ENCODE peak calls at places on chromosome 13, in four cellular contexts. Z, A, V and E are unnamed samples.

GRCh38 chr13:40315416-40316064 is 350.9 kb downstream of the FOXO1 start:
- DNase-seq in Z (no peak), A (peak), V (no peak), E (peak)

GRCh38 chr13:83216521-83217245 is 665.6 kb downstream of the SLITRK1 start:
- DNase-seq in Z (peak), A (no peak), V (no peak), E (no peak)

GRCh38 chr13:79352107-79352506 is 53.9 kb downstream of the RBM26 start:
- DNase-seq in Z (peak), A (no peak), V (no peak), E (no peak)

GRCh38 chr13:27775943-27776342 is 16.3 kb upstream of the GSX1 start:
- DNase-seq in Z (no peak), A (no peak), V (no peak), E (no peak)

GRCh38 chr13:27182844-27183497 is 11.4 kb upstream of the USP12 start:
- DNase-seq in Z (peak), A (peak), V (no peak), E (peak)

GRCh38 chr13:36981156-36981743 is 17.9 kb downstream of the ALG5 start:
- DNase-seq in Z (peak), A (peak), V (no peak), E (no peak)

GRCh38 chr13:49563513-49563912 is 21.8 kb downstream of the RCBTB1 start:
- DNase-seq in Z (peak), A (no peak), V (no peak), E (peak)

GRCh38 chr13:72295173-72295572 is 428.2 kb upstream of the DACH1 start:
- DNase-seq in Z (no peak), A (peak), V (no peak), E (no peak)

GRCh38 chr13:78679329-78679728 is 20.4 kb upstream of the OBI1 start:
- DNase-seq in Z (no peak), A (no peak), V (no peak), E (peak)

GRCh38 chr13:46687810-46688209 is 109.2 kb downstream of the ESD start:
- DNase-seq in Z (peak), A (peak), V (no peak), E (peak)

GRCh38 chr13:35157143-35157755 is 215.2 kb downstream of the NBEA start:
- DNase-seq in Z (peak), A (peak), V (peak), E (peak)

GRCh38 chr13:95710313-95710712 is 33.4 kb downstream of the DNAJC3 start:
- DNase-seq in Z (peak), A (no peak), V (no peak), E (peak)

GRCh38 chr13:37409756-37410155 is 188.8 kb downstream of the POSTN start:
- DNase-seq in Z (peak), A (no peak), V (no peak), E (no peak)

GRCh38 chr13:76336889-76337844 is 549.0 kb downstream of the KCTD12 start:
- DNase-seq in Z (no peak), A (no peak), V (no peak), E (no peak)

GRCh38 chr13:52849727-52850395 is 1.4 kb upstream of the PCDH8 start:
- DNase-seq in Z (no peak), A (peak), V (no peak), E (no peak)

GRCh38 chr13:111531505-111531904 is 211.1 kb downstream of the TEX29 start:
- DNase-seq in Z (peak), A (no peak), V (no peak), E (peak)

GRCh38 chr13:111530137-111530536 is 209.7 kb downstream of the TEX29 start:
- DNase-seq in Z (no peak), A (no peak), V (no peak), E (no peak)

GRCh38 chr13:111525320-111526118 is 205.1 kb downstream of the TEX29 start:
- DNase-seq in Z (no peak), A (no peak), V (no peak), E (no peak)

GRCh38 chr13:111526922-111527321 is 206.5 kb downstream of the TEX29 start:
- DNase-seq in Z (no peak), A (no peak), V (no peak), E (no peak)

DNA sequence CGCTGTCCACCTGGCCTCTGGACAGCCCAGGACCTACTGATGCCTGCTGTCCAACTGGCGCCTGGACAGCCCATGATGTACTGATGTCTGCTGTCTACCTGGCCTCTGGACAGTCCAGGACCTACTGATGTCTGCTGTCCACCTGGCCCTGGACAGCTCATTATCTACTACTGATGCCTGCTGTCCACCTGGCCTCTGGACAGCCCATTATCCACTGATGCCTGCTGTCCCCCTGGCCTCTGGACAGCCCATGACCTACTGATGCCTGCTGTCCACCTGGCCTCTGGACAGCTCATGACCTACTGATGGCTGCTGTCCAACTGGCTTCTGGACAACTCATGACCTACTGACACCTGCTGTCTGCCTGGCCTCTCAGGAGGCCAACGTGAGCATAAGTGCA is 208.1 kb downstream of the TEX29 start:
- DNase-seq in Z (no peak), A (no peak), V (no peak), E (no peak)
- H2AK5ac ChIP-seq in Z (no peak), A (no peak), V (peak), E (no peak)

GRCh38 chr13:112435973-112436372 is 59.8 kb downstream of the SPACA7 start:
- DNase-seq in Z (no peak), A (no peak), V (no peak), E (no peak)
- H2AK5ac ChIP-seq in Z (no peak), A (no peak), V (no peak), E (no peak)

GRCh38 chr13:109529964-109530363 is 256.4 kb downstream of the IRS2 start:
- DNase-seq in Z (no peak), A (no peak), V (no peak), E (no peak)

DNA sequence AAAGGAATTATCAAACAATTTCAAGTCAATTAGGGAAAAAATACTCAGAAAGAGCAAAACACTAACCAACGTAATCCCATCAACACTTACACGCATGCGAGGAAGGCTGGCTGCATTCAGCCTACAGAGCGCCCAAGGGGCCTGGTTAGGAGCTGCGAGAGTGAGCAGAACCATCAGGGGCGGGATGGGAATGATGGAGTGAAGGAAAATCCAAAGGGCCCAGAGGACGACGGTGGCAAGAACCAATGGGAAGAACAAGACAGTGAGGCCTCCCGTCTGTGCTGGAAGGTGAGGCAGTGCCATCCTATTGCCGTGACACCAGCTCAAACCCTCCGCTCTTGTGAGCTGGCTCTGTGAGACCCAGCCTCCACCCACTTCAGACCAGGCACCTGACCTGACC is 253.0 kb downstream of the IRS2 start:
- DNase-seq in Z (no peak), A (no peak), V (no peak), E (no peak)
- H2AK5ac ChIP-seq in Z (no peak), A (no peak), V (no peak), E (no peak)

GRCh38 chr13:114112231-114112825 is 20.1 kb downstream of the RASA3 start:
- DNase-seq in Z (peak), A (peak), V (no peak), E (no peak)

GRCh38 chr13:114115191-114115671 is 17.2 kb downstream of the RASA3 start:
- DNase-seq in Z (peak), A (no peak), V (no peak), E (peak)

GRCh38 chr13:114112826-114113322 is 19.5 kb downstream of the RASA3 start:
- DNase-seq in Z (no peak), A (peak), V (no peak), E (no peak)

GRCh38 chr13:114115796-114116195 is 16.6 kb downstream of the RASA3 start:
- DNase-seq in Z (no peak), A (no peak), V (no peak), E (no peak)

DNA sequence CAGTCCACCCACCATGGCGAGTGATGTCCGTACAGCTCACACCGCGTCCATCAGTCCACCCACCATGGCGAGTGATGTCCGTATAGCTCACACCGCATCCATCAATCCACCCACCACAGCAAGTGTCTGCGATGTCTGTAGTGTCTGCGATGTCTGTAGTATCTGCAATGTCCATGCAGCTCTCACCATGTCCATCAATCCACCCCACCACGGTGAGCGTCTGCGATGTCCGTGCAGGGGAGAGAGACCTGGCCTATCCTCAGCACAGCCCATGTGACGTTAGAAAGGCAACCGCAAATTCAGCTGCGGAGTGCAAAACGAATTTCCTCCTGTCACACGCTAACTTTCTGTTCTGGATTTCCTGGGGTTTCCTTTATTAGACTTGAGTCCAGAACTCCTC is 18.5 kb downstream of the RASA3 start:
- DNase-seq in Z (no peak), A (no peak), V (no peak), E (no peak)
- H2AK5ac ChIP-seq in Z (peak), A (no peak), V (peak), E (no peak)